ENCODE peak calls at places on chromosome 19, in five cellular contexts. Y, K, J, H and N are unnamed samples.

GRCh38 chr19:33441828-33442227 is 68.3 kb downstream of the CEBPG start:
- DNase-seq in Y (no peak), K (no peak), J (no peak), H (no peak), N (peak; percentile 55)

GRCh38 chr19:39307822-39308530 is 11.8 kb downstream of the IFNL1 start:
- DNase-seq in Y (peak; percentile 13), K (no peak), J (no peak), H (no peak), N (peak; percentile 49)

GRCh38 chr19:37886571-37886970 is 19.8 kb downstream of the WDR87 start:
- DNase-seq in Y (no peak), K (no peak), J (no peak), H (no peak), N (no peak)

GRCh38 chr19:38061294-38061693 is 154.3 kb downstream of the SIPA1L3 start:
- DNase-seq in Y (peak; percentile 92), K (no peak), J (no peak), H (no peak), N (peak; percentile 94)

GRCh38 chr19:51123381-51124186 is 1.1 kb upstream of the SIGLEC9 start:
- DNase-seq in Y (no peak), K (peak; percentile 67), J (no peak), H (no peak), N (peak; percentile 30)

GRCh38 chr19:47601180-47601904 is 7.6 kb upstream of the BICRA start:
- DNase-seq in Y (no peak), K (no peak), J (no peak), H (no peak), N (peak; percentile 66)

GRCh38 chr19:37997911-37998344 is 90.9 kb downstream of the SIPA1L3 start:
- DNase-seq in Y (peak; percentile 79), K (no peak), J (no peak), H (no peak), N (peak; percentile 77)

GRCh38 chr19:15995536-15995935 is 46.7 kb downstream of the OR10H4 start:
- DNase-seq in Y (no peak), K (no peak), J (no peak), H (no peak), N (no peak)

GRCh38 chr19:49340069-49340864 is 5.1 kb downstream of the CD37 start:
- DNase-seq in Y (peak; percentile 61), K (peak; percentile 25), J (no peak), H (no peak), N (peak; percentile 90)

GRCh38 chr19:34996978-34997640 is 3.0 kb upstream of the GRAMD1A start:
- DNase-seq in Y (no peak), K (no peak), J (no peak), H (no peak), N (no peak)

GRCh38 chr19:54307389-54307788 is 5.6 kb downstream of the LILRA5 start:
- DNase-seq in Y (no peak), K (no peak), J (no peak), H (no peak), N (no peak)

GRCh38 chr19:40519352-40520322 is 52.8 kb downstream of the SPTBN4 start:
- DNase-seq in Y (peak; percentile 49), K (no peak), J (no peak), H (no peak), N (peak; percentile 86)

GRCh38 chr19:34480971-34481821 is at the start of gene WTIP:
- DNase-seq in Y (peak; percentile 95), K (no peak), J (no peak), H (peak; percentile 75), N (peak; percentile 99)

GRCh38 chr19:2474232-2475017 is 1.5 kb upstream of the GADD45B start:
- DNase-seq in Y (peak; percentile 90), K (peak; percentile 76), J (peak; percentile 91), H (peak; percentile 90), N (peak; percentile 99)

GRCh38 chr19:40365613-40366401 is 17.3 kb downstream of the PLD3 start:
- DNase-seq in Y (peak; percentile 86), K (peak; percentile 21), J (peak; percentile 20), H (peak; percentile 76), N (peak; percentile 97)

GRCh38 chr19:37362733-37363132 is 8.2 kb upstream of the ZNF527 start:
- DNase-seq in Y (no peak), K (no peak), J (no peak), H (no peak), N (no peak)

GRCh38 chr19:9597027-9597426 is 12.7 kb upstream of the ZNF121 start:
- DNase-seq in Y (peak; percentile 71), K (no peak), J (no peak), H (no peak), N (peak; percentile 84)